ENCODE peak calls at places on chromosomes 16 and 17, in eight cellular contexts. One of them, this sample, is unnamed.

GRCh38 chr17:42608692-42609181 is 437 bp downstream of the RETREG3 start:
- DNase-seq in heart left ventricle: peak
- DNase-seq in ovary: no peak
- DNase-seq in tibial nerve: no peak
- DNase-seq in A549: no peak
- DNase-seq in uterus: no peak
- DNase-seq in Peyer's patch: peak
- DNase-seq in body of pancreas: no peak
- DNase-seq in this sample: peak

GRCh38 chr16:87698676-87699179 is 67.1 kb downstream of the KLHDC4 start:
- DNase-seq in Peyer's patch: peak
- DNase-seq in uterus: no peak
- DNase-seq in A549: no peak
- DNase-seq in heart left ventricle: no peak
- DNase-seq in ovary: no peak
- DNase-seq in tibial nerve: no peak
- DNase-seq in body of pancreas: no peak
- DNase-seq in this sample: no peak

GRCh38 chr16:69057400-69058378 is 47.8 kb upstream of the HAS3 start:
- DNase-seq in body of pancreas: peak
- DNase-seq in uterus: peak
- DNase-seq in A549: peak
- DNase-seq in Peyer's patch: no peak
- DNase-seq in heart left ventricle: no peak
- DNase-seq in tibial nerve: no peak
- DNase-seq in ovary: no peak
- DNase-seq in this sample: no peak

GRCh38 chr17:4610162-4610561 is 25.8 kb downstream of the SMTNL2 start:
- DNase-seq in uterus: no peak
- DNase-seq in ovary: no peak
- DNase-seq in Peyer's patch: no peak
- DNase-seq in body of pancreas: no peak
- DNase-seq in tibial nerve: no peak
- DNase-seq in heart left ventricle: no peak
- DNase-seq in A549: no peak
- DNase-seq in this sample: no peak

GRCh38 chr16:49023095-49023494 is 258.5 kb downstream of the CBLN1 start:
- DNase-seq in uterus: peak
- DNase-seq in heart left ventricle: no peak
- DNase-seq in ovary: peak
- DNase-seq in tibial nerve: no peak
- DNase-seq in body of pancreas: peak
- DNase-seq in Peyer's patch: no peak
- DNase-seq in A549: no peak
- DNase-seq in this sample: no peak

GRCh38 chr17:58734811-58735210 is 20.8 kb upstream of the PPM1E start:
- DNase-seq in A549: no peak
- DNase-seq in Peyer's patch: no peak
- DNase-seq in body of pancreas: no peak
- DNase-seq in tibial nerve: no peak
- DNase-seq in ovary: no peak
- DNase-seq in uterus: no peak
- DNase-seq in heart left ventricle: no peak
- DNase-seq in this sample: no peak

GRCh38 chr17:46865100-46865499 is 13.7 kb downstream of the WNT9B start:
- DNase-seq in A549: no peak
- DNase-seq in Peyer's patch: no peak
- DNase-seq in uterus: no peak
- DNase-seq in tibial nerve: no peak
- DNase-seq in body of pancreas: no peak
- DNase-seq in ovary: no peak
- DNase-seq in heart left ventricle: no peak
- DNase-seq in this sample: no peak

GRCh38 chr17:83096401-83097220 is 17.2 kb downstream of the METRNL start:
- DNase-seq in uterus: no peak
- DNase-seq in body of pancreas: peak
- DNase-seq in tibial nerve: no peak
- DNase-seq in ovary: no peak
- DNase-seq in A549: no peak
- DNase-seq in heart left ventricle: no peak
- DNase-seq in Peyer's patch: no peak
- DNase-seq in this sample: no peak

GRCh38 chr17:10025976-10026785 is 121.1 kb upstream of the RCVRN start:
- DNase-seq in heart left ventricle: no peak
- DNase-seq in A549: no peak
- DNase-seq in uterus: no peak
- DNase-seq in Peyer's patch: no peak
- DNase-seq in ovary: no peak
- DNase-seq in tibial nerve: no peak
- DNase-seq in body of pancreas: no peak
- DNase-seq in this sample: no peak

GRCh38 chr17:10022416-10022815 is 117.3 kb upstream of the RCVRN start:
- DNase-seq in body of pancreas: no peak
- DNase-seq in tibial nerve: no peak
- DNase-seq in heart left ventricle: peak
- DNase-seq in A549: no peak
- DNase-seq in ovary: no peak
- DNase-seq in Peyer's patch: no peak
- DNase-seq in uterus: no peak
- DNase-seq in this sample: no peak

GRCh38 chr17:10025224-10025623 is 120.2 kb upstream of the RCVRN start:
- DNase-seq in body of pancreas: no peak
- DNase-seq in heart left ventricle: no peak
- DNase-seq in Peyer's patch: no peak
- DNase-seq in A549: no peak
- DNase-seq in ovary: no peak
- DNase-seq in uterus: no peak
- DNase-seq in tibial nerve: no peak
- DNase-seq in this sample: no peak

GRCh38 chr17:10029129-10029528 is 124.1 kb upstream of the RCVRN start:
- DNase-seq in ovary: no peak
- DNase-seq in tibial nerve: no peak
- DNase-seq in heart left ventricle: no peak
- DNase-seq in body of pancreas: no peak
- DNase-seq in A549: no peak
- DNase-seq in Peyer's patch: no peak
- DNase-seq in uterus: no peak
- DNase-seq in this sample: no peak

GRCh38 chr17:10026786-10027046 is 121.6 kb upstream of the RCVRN start:
- DNase-seq in ovary: no peak
- DNase-seq in Peyer's patch: no peak
- DNase-seq in heart left ventricle: no peak
- DNase-seq in A549: no peak
- DNase-seq in body of pancreas: no peak
- DNase-seq in tibial nerve: no peak
- DNase-seq in uterus: no peak
- DNase-seq in this sample: no peak
- TF ChIP-seq POLR2A in ovary: no peak
- TF ChIP-seq POLR2A in Peyer's patch: no peak
- TF ChIP-seq POLR2A in heart left ventricle: no peak
- TF ChIP-seq POLR2A in A549: no peak
- TF ChIP-seq POLR2A in body of pancreas: no peak
- TF ChIP-seq POLR2A in tibial nerve: no peak
- TF ChIP-seq POLR2A in uterus: no peak
- TF ChIP-seq POLR2A in this sample: no peak

GRCh38 chr16:88715312-88716190 is 9.2 kb downstream of the CTU2 start:
- DNase-seq in A549: no peak
- DNase-seq in tibial nerve: no peak
- DNase-seq in heart left ventricle: no peak
- DNase-seq in uterus: no peak
- DNase-seq in ovary: no peak
- DNase-seq in Peyer's patch: no peak
- DNase-seq in body of pancreas: no peak
- DNase-seq in this sample: no peak

GRCh38 chr16:88713054-88713453 is 6.8 kb downstream of the CTU2 start:
- DNase-seq in Peyer's patch: no peak
- DNase-seq in heart left ventricle: no peak
- DNase-seq in uterus: no peak
- DNase-seq in A549: no peak
- DNase-seq in tibial nerve: no peak
- DNase-seq in ovary: no peak
- DNase-seq in body of pancreas: no peak
- DNase-seq in this sample: no peak

GRCh38 chr16:88714420-88715302 is 8.4 kb downstream of the CTU2 start:
- DNase-seq in Peyer's patch: no peak
- DNase-seq in uterus: no peak
- DNase-seq in body of pancreas: no peak
- DNase-seq in ovary: no peak
- DNase-seq in A549: no peak
- DNase-seq in tibial nerve: no peak
- DNase-seq in heart left ventricle: no peak
- DNase-seq in this sample: no peak

GRCh38 chr16:88712362-88712979 is 6.2 kb downstream of the CTU2 start:
- DNase-seq in A549: no peak
- DNase-seq in ovary: no peak
- DNase-seq in tibial nerve: no peak
- DNase-seq in body of pancreas: no peak
- DNase-seq in Peyer's patch: no peak
- DNase-seq in uterus: no peak
- DNase-seq in heart left ventricle: no peak
- DNase-seq in this sample: no peak

GRCh38 chr16:88713568-88714419 is 7.5 kb downstream of the CTU2 start:
- DNase-seq in A549: no peak
- DNase-seq in tibial nerve: no peak
- DNase-seq in body of pancreas: no peak
- DNase-seq in uterus: no peak
- DNase-seq in Peyer's patch: no peak
- DNase-seq in ovary: no peak
- DNase-seq in heart left ventricle: no peak
- DNase-seq in this sample: peak
- TF ChIP-seq POLR2A in A549: no peak
- TF ChIP-seq POLR2A in tibial nerve: no peak
- TF ChIP-seq POLR2A in body of pancreas: no peak
- TF ChIP-seq POLR2A in uterus: no peak
- TF ChIP-seq POLR2A in Peyer's patch: no peak
- TF ChIP-seq POLR2A in ovary: no peak
- TF ChIP-seq POLR2A in heart left ventricle: no peak
- TF ChIP-seq POLR2A in this sample: no peak

GRCh38 chr16:74557275-74557674 is 49.6 kb downstream of the GLG1 start:
- DNase-seq in uterus: no peak
- DNase-seq in heart left ventricle: no peak
- DNase-seq in body of pancreas: no peak
- DNase-seq in tibial nerve: no peak
- DNase-seq in Peyer's patch: no peak
- DNase-seq in ovary: no peak
- DNase-seq in A549: no peak
- DNase-seq in this sample: no peak

GRCh38 chr16:74561626-74562025 is 45.3 kb downstream of the GLG1 start:
- DNase-seq in A549: no peak
- DNase-seq in body of pancreas: no peak
- DNase-seq in tibial nerve: no peak
- DNase-seq in uterus: no peak
- DNase-seq in heart left ventricle: no peak
- DNase-seq in ovary: no peak
- DNase-seq in Peyer's patch: no peak
- DNase-seq in this sample: no peak

GRCh38 chr16:74560912-74561311 is 46.0 kb downstream of the GLG1 start:
- DNase-seq in heart left ventricle: peak
- DNase-seq in A549: no peak
- DNase-seq in body of pancreas: peak
- DNase-seq in Peyer's patch: no peak
- DNase-seq in uterus: no peak
- DNase-seq in tibial nerve: no peak
- DNase-seq in ovary: no peak
- DNase-seq in this sample: no peak

GRCh38 chr16:74558873-74559272 is 48.0 kb downstream of the GLG1 start:
- DNase-seq in Peyer's patch: no peak
- DNase-seq in uterus: no peak
- DNase-seq in ovary: no peak
- DNase-seq in tibial nerve: no peak
- DNase-seq in body of pancreas: no peak
- DNase-seq in A549: no peak
- DNase-seq in heart left ventricle: no peak
- DNase-seq in this sample: no peak

GRCh38 chr16:74556375-74556922 is 50.5 kb downstream of the GLG1 start:
- DNase-seq in uterus: no peak
- DNase-seq in body of pancreas: no peak
- DNase-seq in A549: no peak
- DNase-seq in Peyer's patch: no peak
- DNase-seq in ovary: no peak
- DNase-seq in heart left ventricle: no peak
- DNase-seq in tibial nerve: no peak
- DNase-seq in this sample: no peak
- TF ChIP-seq POLR2A in uterus: no peak
- TF ChIP-seq POLR2A in body of pancreas: no peak
- TF ChIP-seq POLR2A in A549: no peak
- TF ChIP-seq POLR2A in Peyer's patch: no peak
- TF ChIP-seq POLR2A in ovary: no peak
- TF ChIP-seq POLR2A in heart left ventricle: no peak
- TF ChIP-seq POLR2A in tibial nerve: no peak
- TF ChIP-seq POLR2A in this sample: no peak

DNA sequence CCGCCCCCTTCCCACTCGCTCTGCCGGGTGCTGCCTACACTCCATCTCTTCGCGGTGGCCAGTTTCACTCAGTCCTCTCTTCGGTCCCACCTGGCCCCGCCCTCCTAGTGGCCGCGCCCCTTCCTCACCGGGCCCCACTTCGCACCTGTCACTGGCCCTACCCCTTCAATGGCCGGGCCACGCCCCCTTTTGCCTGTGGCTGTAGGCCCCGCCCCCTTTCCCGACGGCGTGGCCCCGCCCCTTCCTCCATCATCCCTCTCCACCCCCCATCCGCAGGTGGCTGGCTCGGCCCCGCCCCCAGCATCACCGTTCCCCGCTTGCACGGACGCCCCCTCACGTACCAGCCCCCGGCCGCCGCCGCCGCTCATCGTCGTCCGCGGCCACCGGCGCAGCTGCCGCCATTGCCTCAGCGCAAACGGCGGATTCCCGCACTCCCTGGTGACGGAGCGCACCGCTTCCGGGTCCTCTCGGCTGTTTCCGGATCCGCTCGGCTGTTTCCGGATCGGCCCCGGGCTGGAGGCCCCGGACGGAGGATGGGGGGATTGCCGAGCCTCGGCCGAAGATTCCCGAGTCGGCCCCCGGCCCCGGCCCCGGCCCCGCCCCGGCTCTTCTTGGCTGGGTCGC is at the start of gene RABEP2:
- DNase-seq in ovary: peak
- DNase-seq in tibial nerve: peak
- DNase-seq in Peyer's patch: peak
- DNase-seq in body of pancreas: peak
- DNase-seq in uterus: peak
- DNase-seq in A549: peak
- DNase-seq in heart left ventricle: peak
- DNase-seq in this sample: peak
- TF ChIP-seq POLR2A in ovary: peak
- TF ChIP-seq POLR2A in tibial nerve: no peak
- TF ChIP-seq POLR2A in Peyer's patch: no peak
- TF ChIP-seq POLR2A in body of pancreas: no peak
- TF ChIP-seq POLR2A in uterus: peak
- TF ChIP-seq POLR2A in A549: peak
- TF ChIP-seq POLR2A in heart left ventricle: peak
- TF ChIP-seq POLR2A in this sample: no peak

This sample was measured in erythroblast.